ENCODE peak calls at places on chromosomes 5 and 9, in six cellular contexts. B, Z, W, C, F and J are unnamed samples.
A peak's percentile ranks its signal among the peaks of the same experiment; 100 is the strongest.

GRCh38 chr9:18890372-18890771 is 142.6 kb downstream of the SAXO1 start:
- DNase-seq in B (no peak), Z (no peak), W (no peak), C (no peak), F (no peak), J (no peak)

GRCh38 chr5:68499952-68500351 is 284.4 kb downstream of the PIK3R1 start:
- DNase-seq in B (no peak), Z (no peak), W (no peak), C (no peak), F (no peak), J (no peak)

GRCh38 chr5:97075649-97076048 is 66.8 kb downstream of the LIX1 start:
- DNase-seq in B (no peak), Z (no peak), W (no peak), C (no peak), F (no peak), J (no peak)

GRCh38 chr5:142839711-142840441 is 69.7 kb downstream of the ARHGAP26 start:
- DNase-seq in B (peak; percentile 74), Z (no peak), W (peak; percentile 76), C (no peak), F (peak; percentile 78), J (no peak)

GRCh38 chr9:120066315-120066714 is 513.7 kb downstream of the CDK5RAP2 start:
- DNase-seq in B (no peak), Z (no peak), W (no peak), C (no peak), F (no peak), J (no peak)

GRCh38 chr9:80177949-80178480 is 606.2 kb downstream of the TLE4 start:
- DNase-seq in B (no peak), Z (no peak), W (no peak), C (no peak), F (no peak), J (no peak)

GRCh38 chr9:5288591-5288990 is 15.9 kb downstream of the RLN2 start:
- DNase-seq in B (no peak), Z (no peak), W (no peak), C (no peak), F (no peak), J (no peak)

GRCh38 chr9:14246951-14247350 is 67.0 kb downstream of the NFIB start:
- DNase-seq in B (no peak), Z (no peak), W (no peak), C (no peak), F (no peak), J (no peak)

GRCh38 chr5:172175263-172175719 is 12.7 kb downstream of the STK10 start:
- DNase-seq in B (peak; percentile 65), Z (no peak), W (no peak), C (no peak), F (no peak), J (no peak)

GRCh38 chr9:98775831-98776441 is 20.4 kb downstream of the ANKS6 start:
- DNase-seq in B (no peak), Z (peak; percentile 80), W (peak; percentile 66), C (peak; percentile 88), F (no peak), J (no peak)

GRCh38 chr5:38595149-38595725 is 38.8 kb upstream of the LIFR start:
- DNase-seq in B (no peak), Z (peak; percentile 29), W (no peak), C (peak; percentile 58), F (no peak), J (no peak)

GRCh38 chr9:114112778-114113585 is 13.9 kb upstream of the KIF12 start:
- DNase-seq in B (peak; percentile 83), Z (peak; percentile 23), W (peak; percentile 70), C (peak; percentile 33), F (peak; percentile 66), J (peak; percentile 91)

GRCh38 chr9:120331913-120332312 is 248.1 kb downstream of the CDK5RAP2 start:
- DNase-seq in B (no peak), Z (no peak), W (no peak), C (no peak), F (no peak), J (no peak)

GRCh38 chr5:111072949-111073682 is 1.6 kb downstream of the TSLP start:
- DNase-seq in B (peak; percentile 68), Z (peak; percentile 85), W (peak; percentile 31), C (peak; percentile 92), F (no peak), J (peak; percentile 75)

GRCh38 chr5:72693001-72693442 is 123.4 kb upstream of the TNPO1 start:
- DNase-seq in B (no peak), Z (no peak), W (no peak), C (no peak), F (no peak), J (no peak)

GRCh38 chr5:135547590-135548254 is 12.0 kb upstream of the NEUROG1 start:
- DNase-seq in B (no peak), Z (no peak), W (no peak), C (no peak), F (no peak), J (no peak)

GRCh38 chr5:81068635-81069034 is 108.5 kb downstream of the RASGRF2 start:
- DNase-seq in B (no peak), Z (no peak), W (no peak), C (peak; percentile 55), F (no peak), J (no peak)

GRCh38 chr5:171715551-171715950 is 70.1 kb upstream of the SMIM23 start:
- DNase-seq in B (no peak), Z (no peak), W (no peak), C (peak; percentile 37), F (no peak), J (no peak)

GRCh38 chr9:137045294-137046093 is 483 bp downstream of the NPDC1 start:
- DNase-seq in B (no peak), Z (peak; percentile 51), W (no peak), C (peak; percentile 80), F (no peak), J (no peak)

GRCh38 chr9:4855861-4856260 is 63.1 kb downstream of the RCL1 start:
- DNase-seq in B (peak; percentile 21), Z (no peak), W (no peak), C (no peak), F (no peak), J (no peak)

GRCh38 chr5:57410374-57411320 is 72.0 kb downstream of the ACTBL2 start:
- DNase-seq in B (no peak), Z (no peak), W (no peak), C (no peak), F (no peak), J (no peak)

GRCh38 chr9:127050152-127050551 is 72.3 kb downstream of the ANGPTL2 start:
- DNase-seq in B (no peak), Z (no peak), W (no peak), C (peak; percentile 26), F (no peak), J (peak; percentile 54)

GRCh38 chr5:121263456-121263855 is 588.2 kb upstream of the FTMT start:
- DNase-seq in B (no peak), Z (no peak), W (no peak), C (no peak), F (no peak), J (no peak)
- H3K27ac ChIP-seq in B (no peak overlapping the region), Z (no peak overlapping the region), W (no peak overlapping the region), C (no peak overlapping the region), F (no peak overlapping the region), J (no peak overlapping the region)

GRCh38 chr5:154837009-154837881 is 13.2 kb downstream of the FAXDC2 start:
- DNase-seq in B (no peak), Z (no peak), W (no peak), C (no peak), F (no peak), J (no peak)

GRCh38 chr5:154831451-154831850 is 19.0 kb downstream of the FAXDC2 start:
- DNase-seq in B (no peak), Z (no peak), W (no peak), C (no peak), F (no peak), J (no peak)

GRCh38 chr5:154836225-154836624 is 14.2 kb downstream of the FAXDC2 start:
- DNase-seq in B (no peak), Z (no peak), W (no peak), C (no peak), F (no peak), J (no peak)

GRCh38 chr5:154830596-154830995 is 19.8 kb downstream of the FAXDC2 start:
- DNase-seq in B (no peak), Z (no peak), W (no peak), C (no peak), F (no peak), J (no peak)

DNA sequence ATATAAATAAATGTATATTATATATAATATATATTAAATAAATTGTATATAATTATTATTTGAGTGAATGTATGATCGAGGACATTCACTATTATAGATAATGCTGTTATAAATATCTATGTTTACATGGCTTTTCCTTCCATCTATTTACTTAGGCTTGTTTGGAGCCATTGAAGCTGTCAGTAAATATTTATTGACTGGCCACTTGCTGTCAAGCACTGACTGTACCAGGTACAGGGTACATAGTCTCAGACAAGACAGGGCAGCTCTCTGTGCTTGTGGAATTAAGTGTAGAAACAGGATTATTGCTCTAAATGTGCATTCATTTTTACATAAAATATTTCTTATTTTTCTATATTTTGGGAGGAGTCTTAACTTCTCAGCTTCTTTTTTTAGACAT is 16.4 kb downstream of the FAXDC2 start:
- DNase-seq in B (no peak), Z (no peak), W (no peak), C (no peak), F (no peak), J (no peak)
- H3K27ac ChIP-seq in B (no peak overlapping the region), Z (no peak overlapping the region), W (no peak overlapping the region), C (no peak overlapping the region), F (no peak overlapping the region), J (peak overlapping the region; percentile 74)

GRCh38 chr9:133701981-133702797 is 36.0 kb downstream of the SARDH start:
- DNase-seq in B (peak; percentile 13), Z (peak; percentile 56), W (no peak), C (no peak), F (peak; percentile 75), J (peak; percentile 56)

GRCh38 chr9:133702798-133703570 is 35.2 kb downstream of the SARDH start:
- DNase-seq in B (no peak), Z (no peak), W (no peak), C (no peak), F (peak; percentile 52), J (peak; percentile 53)

GRCh38 chr9:133700861-133701320 is 37.3 kb downstream of the SARDH start:
- DNase-seq in B (no peak), Z (no peak), W (no peak), C (no peak), F (peak; percentile 13), J (no peak)

GRCh38 chr9:133699546-133699945 is 38.6 kb downstream of the SARDH start:
- DNase-seq in B (no peak), Z (no peak), W (no peak), C (no peak), F (no peak), J (no peak)

GRCh38 chr9:133701321-133701980 is 36.7 kb downstream of the SARDH start:
- DNase-seq in B (no peak), Z (no peak), W (no peak), C (no peak), F (peak; percentile 29), J (peak; percentile 50)
- H3K27ac ChIP-seq in B (no peak overlapping the region), Z (no peak overlapping the region), W (peak overlapping the region; percentile 77), C (no peak overlapping the region), F (no peak overlapping the region), J (no peak overlapping the region)

DNA sequence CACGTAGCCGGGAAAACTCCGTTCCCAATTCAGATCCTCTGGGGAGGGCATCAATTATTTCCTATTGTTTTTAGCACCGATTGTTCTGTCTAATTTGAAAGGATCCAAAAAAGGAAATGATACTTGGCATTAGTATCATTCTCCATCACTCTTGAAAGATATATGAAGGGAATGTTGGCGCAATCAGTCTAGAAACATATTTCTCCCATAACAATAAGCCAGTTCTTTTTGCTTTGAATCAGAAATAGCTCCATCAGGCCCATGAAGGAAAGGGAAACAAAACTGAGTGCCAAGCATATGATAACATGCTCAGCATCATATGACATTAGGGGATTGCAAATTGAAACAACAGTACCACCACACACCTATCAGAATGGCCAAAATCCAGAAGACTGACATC is 39.8 kb downstream of the SRD5A1 start:
- DNase-seq in B (no peak), Z (no peak), W (no peak), C (no peak), F (no peak), J (no peak)
- H3K27ac ChIP-seq in B (no peak overlapping the region), Z (no peak overlapping the region), W (no peak overlapping the region), C (no peak overlapping the region), F (no peak overlapping the region), J (no peak overlapping the region)